ENCODE peak calls at places on chromosome 21, in eight cellular contexts. P is B cell, R is K562, Q is cardiac fibroblast, U is GM12878, T is sigmoid colon, O is heart right ventricle, W is AG09309. F is an unnamed sample.

GRCh38 chr21:45378258-45378966 is 26.6 kb upstream of the COL18A1 start:
- DNase-seq in P (no peak), R (no peak), Q (no peak), U (no peak), T (peak; percentile 53), O (no peak), W (no peak), F (no peak)

GRCh38 chr21:31201144-31201543 is 142.9 kb downstream of the TIAM1 start:
- DNase-seq in P (no peak), R (no peak), Q (no peak), U (no peak), T (no peak), O (no peak), W (no peak), F (no peak)

GRCh38 chr21:43866659-43867331 is 1.8 kb downstream of the AGPAT3 start:
- DNase-seq in P (peak; percentile 48), R (peak; percentile 58), Q (peak; percentile 9), U (peak; percentile 50), T (no peak), O (no peak), W (no peak), F (peak; percentile 83)

GRCh38 chr21:17613242-17613676 is 558 bp upstream of the BTG3 start:
- DNase-seq in P (no peak), R (no peak), Q (peak; percentile 20), U (no peak), T (peak; percentile 88), O (peak; percentile 23), W (no peak), F (peak; percentile 38)

GRCh38 chr21:28952686-28953085 is 40.0 kb downstream of the LTN1 start:
- DNase-seq in P (no peak), R (no peak), Q (peak; percentile 22), U (no peak), T (no peak), O (no peak), W (no peak), F (no peak)

GRCh38 chr21:44687671-44688070 is 5.7 kb upstream of the KRTAP12-1 start:
- DNase-seq in P (no peak), R (no peak), Q (no peak), U (no peak), T (no peak), O (no peak), W (no peak), F (no peak)

GRCh38 chr21:14740692-14741091 is 194.6 kb upstream of the SAMSN1 start:
- DNase-seq in P (no peak), R (no peak), Q (peak; percentile 46), U (no peak), T (no peak), O (no peak), W (no peak), F (no peak)

GRCh38 chr21:45533731-45534571 is 8.3 kb downstream of the SLC19A1 start:
- DNase-seq in P (no peak), R (no peak), Q (no peak), U (no peak), T (peak; percentile 62), O (peak; percentile 35), W (no peak), F (no peak)

GRCh38 chr21:45880097-45881068 is 101.2 kb upstream of the COL6A1 start:
- DNase-seq in P (peak; percentile 54), R (peak; percentile 64), Q (peak; percentile 87), U (no peak), T (peak; percentile 76), O (peak; percentile 65), W (peak; percentile 18), F (peak; percentile 74)

GRCh38 chr21:25191141-25191540 is 416.1 kb downstream of the MRPL39 start:
- DNase-seq in P (no peak), R (no peak), Q (no peak), U (peak; percentile 65), T (no peak), O (no peak), W (no peak), F (peak; percentile 25)

GRCh38 chr21:43585514-43585913 is 73.8 kb downstream of the HSF2BP start:
- DNase-seq in P (no peak), R (no peak), Q (peak; percentile 74), U (no peak), T (no peak), O (no peak), W (no peak), F (no peak)

GRCh38 chr21:44582055-44582454 is 1.7 kb upstream of the KRTAP10-5 start:
- DNase-seq in P (no peak), R (peak; percentile 26), Q (no peak), U (no peak), T (no peak), O (no peak), W (no peak), F (no peak)

DNA sequence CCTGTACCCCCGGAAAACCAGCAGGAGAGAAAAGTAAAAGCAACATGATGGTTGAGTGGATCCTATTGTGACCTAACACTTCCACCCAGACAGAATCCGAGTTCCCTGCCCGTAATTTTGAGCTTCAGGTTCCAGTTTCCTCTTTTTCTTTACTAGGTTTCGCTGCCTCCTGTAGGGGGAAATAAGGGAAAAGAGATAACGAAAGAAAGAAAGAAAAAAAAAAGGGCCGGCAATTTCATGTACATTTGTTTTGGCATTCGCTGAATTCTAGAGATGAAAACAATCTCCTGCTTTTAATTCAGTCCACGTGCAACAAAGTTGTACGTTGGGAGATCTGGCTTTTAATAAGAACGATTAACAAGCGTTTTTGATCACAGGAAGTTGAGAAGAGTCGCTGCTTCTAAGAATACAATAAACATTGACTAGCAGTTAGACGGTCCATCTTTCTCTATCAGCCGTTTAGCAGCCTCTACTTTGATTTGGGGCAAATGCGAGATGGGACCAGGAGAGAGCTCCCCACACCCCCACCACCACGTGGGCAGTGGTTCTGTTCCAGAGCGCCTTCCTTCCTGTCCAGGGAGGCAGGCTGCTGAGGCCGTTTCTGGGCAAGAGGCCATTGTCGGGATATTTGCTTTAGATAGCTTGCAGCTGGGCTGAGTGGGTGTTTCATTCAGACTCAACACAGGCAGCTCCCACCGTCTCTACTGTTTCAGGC is 155.9 kb upstream of the RUNX1 start:
- DNase-seq in P (peak; percentile 47), R (peak; percentile 69), Q (peak; percentile 92), U (no peak), T (peak; percentile 89), O (peak; percentile 67), W (no peak), F (peak; percentile 29)
- TF ChIP-seq CTCF in P (no peak), R (peak; percentile 52), Q (peak; percentile 25), U (no peak), T (peak; percentile 15), O (no peak), W (peak; percentile 18), F (no peak)

DNA sequence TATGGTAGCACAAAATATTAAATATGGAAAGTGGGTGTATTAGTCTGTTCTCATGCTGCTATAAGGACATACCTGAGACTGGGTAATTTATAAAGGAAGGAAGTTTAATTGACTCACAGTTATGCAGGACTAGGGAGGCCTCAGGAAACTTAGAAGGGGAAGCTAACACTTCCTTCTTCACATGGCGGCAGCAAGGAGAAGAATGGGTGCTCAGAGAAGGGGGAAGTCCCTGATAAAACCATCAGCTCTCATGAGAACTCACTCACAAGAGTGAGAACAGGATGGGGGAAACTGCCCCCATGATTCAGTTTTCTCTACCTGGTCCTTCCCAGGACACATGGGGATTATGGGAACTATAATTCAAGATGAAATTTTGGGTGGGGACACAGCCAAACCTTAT is 15.8 kb upstream of the BACE2 start:
- DNase-seq in P (peak; percentile 12), R (no peak), Q (no peak), U (no peak), T (no peak), O (no peak), W (no peak), F (no peak)
- TF ChIP-seq CTCF in P (no peak), R (no peak), Q (no peak), U (no peak), T (no peak), O (no peak), W (no peak), F (no peak)

GRCh38 chr21:36974851-36975192 is 8.4 kb upstream of the HLCS start:
- DNase-seq in P (no peak), R (no peak), Q (no peak), U (no peak), T (no peak), O (no peak), W (no peak), F (no peak)

GRCh38 chr21:36980280-36981048 is 14.0 kb upstream of the HLCS start:
- DNase-seq in P (peak; percentile 37), R (no peak), Q (peak; percentile 45), U (no peak), T (no peak), O (peak; percentile 42), W (no peak), F (peak; percentile 26)

GRCh38 chr21:36976228-36976627 is 9.8 kb upstream of the HLCS start:
- DNase-seq in P (no peak), R (no peak), Q (no peak), U (no peak), T (no peak), O (no peak), W (no peak), F (no peak)

GRCh38 chr21:36973986-36974850 is 7.7 kb upstream of the HLCS start:
- DNase-seq in P (no peak), R (no peak), Q (no peak), U (no peak), T (no peak), O (no peak), W (no peak), F (no peak)

DNA sequence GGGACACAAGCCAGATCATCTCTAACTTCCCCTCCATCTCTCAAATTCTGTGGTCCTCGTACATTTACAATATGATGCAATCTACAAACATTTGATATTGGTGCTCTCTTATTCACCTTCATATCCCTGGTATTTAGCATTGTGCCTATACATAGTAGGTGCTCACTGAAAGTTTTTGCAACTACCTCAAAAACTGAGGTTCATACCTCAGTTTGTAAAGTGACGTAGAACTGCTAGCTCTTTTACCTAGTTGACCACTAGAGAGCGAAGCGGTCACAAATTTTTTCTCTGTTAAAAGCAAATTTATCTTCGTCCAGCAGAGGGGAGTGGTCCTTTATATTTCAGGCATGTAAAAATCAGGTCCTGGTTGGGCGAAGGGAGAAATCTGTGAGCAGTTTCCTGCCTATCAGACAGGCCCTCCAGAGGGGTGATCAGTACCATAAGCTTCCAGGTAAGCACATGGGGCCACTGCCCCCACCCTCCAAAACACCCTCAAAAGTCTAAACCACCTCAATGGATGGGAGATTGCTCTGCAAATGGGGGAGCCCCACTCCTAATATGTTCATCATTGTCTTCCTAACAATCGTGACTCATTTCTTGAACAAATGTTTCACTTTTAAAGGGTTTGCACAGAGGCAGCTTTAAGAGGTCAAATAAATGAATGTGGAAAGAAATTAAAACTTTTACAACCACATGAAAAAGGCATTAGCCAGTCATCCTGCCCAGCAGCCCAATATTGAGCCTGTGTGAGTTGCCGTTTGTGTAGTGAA is 10.6 kb upstream of the HLCS start:
- DNase-seq in P (peak; percentile 71), R (peak; percentile 62), Q (peak; percentile 87), U (peak; percentile 59), T (no peak), O (no peak), W (peak; percentile 46), F (peak; percentile 59)
- TF ChIP-seq CTCF in P (peak; percentile 72), R (peak; percentile 100), Q (peak; percentile 71), U (peak; percentile 60), T (no peak), O (peak; percentile 54), W (peak; percentile 71), F (peak; percentile 75)

DNA sequence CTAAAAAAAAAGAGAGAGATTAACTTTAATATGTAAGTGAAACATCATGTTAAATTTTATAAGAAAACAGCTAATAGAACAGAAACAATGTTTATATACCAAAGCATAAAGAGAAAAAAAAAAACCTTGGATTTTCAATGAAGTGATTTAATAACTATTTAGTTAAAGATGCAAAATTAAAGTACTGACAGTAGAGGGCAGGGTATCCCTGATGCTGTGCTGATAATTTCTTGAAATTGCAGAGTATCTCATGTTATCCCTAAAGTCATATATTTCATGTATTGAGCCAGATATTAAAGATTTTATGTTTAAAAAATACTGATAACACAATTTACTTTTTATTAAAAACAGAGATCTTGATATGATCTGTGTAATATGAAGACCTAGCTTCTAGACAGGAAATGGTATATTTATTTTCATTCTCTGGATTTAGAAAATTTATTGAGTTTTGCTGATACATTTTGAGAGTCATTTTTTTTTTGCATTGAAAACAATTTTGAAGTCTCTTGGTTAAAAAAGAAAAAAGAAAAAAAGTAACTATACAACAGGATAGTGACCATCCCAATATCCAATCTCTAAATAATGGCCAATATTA is 273.2 kb downstream of the USP25 start:
- DNase-seq in P (no peak), R (no peak), Q (peak; percentile 65), U (no peak), T (no peak), O (no peak), W (peak; percentile 10), F (no peak)
- TF ChIP-seq CTCF in P (no peak), R (no peak), Q (peak; percentile 40), U (no peak), T (no peak), O (peak; percentile 41), W (peak; percentile 52), F (no peak)

F was measured in GM10248.